ENCODE peak calls at places on chromosomes 11 and 22, in seven cellular contexts. D is sigmoid colon, U is coronary artery, S is AG09309, Y is IMR-90, W is Caco-2, Z is osteoblast. Q is an unnamed sample.

GRCh38 chr11:36478700-36479329 is 31.3 kb downstream of the TRAF6 start:
- DNase-seq in W (no peak), Y (peak; percentile 59), S (peak; percentile 17), Z (no peak), U (no peak), D (no peak), Q (peak; percentile 81)

GRCh38 chr22:20312396-20313191 is 7.3 kb downstream of the DGCR6L start:
- DNase-seq in D (peak; percentile 41), W (no peak), S (no peak), Z (peak; percentile 43), Y (no peak), U (peak; percentile 59), Q (no peak)

GRCh38 chr11:117986981-117987495 is 844 bp downstream of the IL10RA start:
- DNase-seq in D (no peak), Y (no peak), U (no peak), Z (no peak), S (no peak), W (no peak), Q (no peak)

GRCh38 chr22:35631597-35631996 is 14.5 kb upstream of the MB start:
- DNase-seq in Z (no peak), U (no peak), D (peak; percentile 65), Y (no peak), W (peak; percentile 47), S (no peak), Q (peak; percentile 54)

GRCh38 chr11:110527146-110527545 is 97.4 kb downstream of the FDX1 start:
- DNase-seq in Z (no peak), D (no peak), Y (peak; percentile 34), W (no peak), S (no peak), U (no peak), Q (peak; percentile 12)

GRCh38 chr11:122478986-122479385 is 176.5 kb upstream of the UBASH3B start:
- DNase-seq in W (no peak), S (no peak), U (no peak), Z (no peak), D (no peak), Y (no peak), Q (no peak)

GRCh38 chr22:31919730-31920129 is 24.6 kb upstream of the YWHAH start:
- DNase-seq in S (no peak), D (no peak), Y (no peak), U (no peak), W (no peak), Z (no peak), Q (no peak)

GRCh38 chr11:119907934-119908760 is 179.1 kb upstream of the NECTIN1 start:
- DNase-seq in S (no peak), Y (no peak), U (no peak), D (no peak), W (no peak), Z (no peak), Q (no peak)

GRCh38 chr11:116707250-116707649 is 65.5 kb downstream of the BUD13 start:
- DNase-seq in U (no peak), W (no peak), Z (no peak), Y (no peak), S (no peak), D (no peak), Q (no peak)

GRCh38 chr11:35116245-35116644 is 22.7 kb upstream of the CD44 start:
- DNase-seq in S (no peak), Z (peak; percentile 75), Y (no peak), W (no peak), D (no peak), U (no peak), Q (no peak)

GRCh38 chr22:32680277-32680676 is 121.2 kb upstream of the TIMP3 start:
- DNase-seq in Y (no peak), W (no peak), U (peak; percentile 29), D (no peak), Z (no peak), S (no peak), Q (no peak)

GRCh38 chr11:131688056-131688693 is 317.8 kb downstream of the NTM start:
- DNase-seq in Y (peak; percentile 41), U (peak; percentile 72), D (no peak), Z (peak; percentile 99), W (no peak), S (no peak), Q (peak; percentile 66)

GRCh38 chr11:8871283-8871775 is 39.7 kb upstream of the AKIP1 start:
- DNase-seq in S (peak; percentile 76), Y (peak; percentile 94), W (peak; percentile 69), U (peak; percentile 77), Z (peak; percentile 94), D (peak; percentile 92), Q (peak; percentile 93)

GRCh38 chr22:38298312-38299000 is 18.8 kb downstream of the CSNK1E start:
- DNase-seq in S (peak; percentile 82), U (no peak), D (no peak), W (no peak), Y (peak; percentile 88), Z (peak; percentile 99), Q (peak; percentile 100)

GRCh38 chr11:121524233-121524631 is 71.5 kb upstream of the SORL1-AS1 start:
- DNase-seq in D (no peak), U (no peak), S (no peak), Y (no peak), Z (no peak), W (no peak), Q (no peak)

GRCh38 chr11:75259711-75260110 is 19.1 kb downstream of the TPBGL start:
- DNase-seq in W (peak; percentile 29), U (no peak), D (peak; percentile 55), Y (no peak), Z (peak; percentile 67), S (no peak), Q (no peak)

GRCh38 chr11:71563401-71563800 is 2.0 kb upstream of the KRTAP5-10 start:
- DNase-seq in S (peak; percentile 32), U (no peak), D (no peak), Y (peak; percentile 62), Z (peak; percentile 93), W (peak; percentile 74), Q (peak; percentile 78)

GRCh38 chr11:134313821-134314607 is 17.8 kb upstream of the GLB1L2 start:
- DNase-seq in W (no peak), S (no peak), Z (peak; percentile 30), Y (no peak), U (no peak), D (peak; percentile 40), Q (no peak)

GRCh38 chr22:43858156-43858895 is 4.0 kb downstream of the SULT4A1 start:
- DNase-seq in S (no peak), W (peak; percentile 14), D (peak; percentile 29), Y (no peak), Z (peak; percentile 32), U (no peak), Q (no peak)

GRCh38 chr22:49087163-49087562 is 740.5 kb downstream of the BRD1 start:
- DNase-seq in D (peak; percentile 37), S (no peak), W (no peak), U (no peak), Y (no peak), Z (peak; percentile 2), Q (no peak)

GRCh38 chr22:45892681-45893461 is 84.1 kb downstream of the WNT7B start:
- DNase-seq in D (no peak), W (no peak), Z (peak; percentile 89), U (no peak), Y (no peak), S (no peak), Q (no peak)

GRCh38 chr22:50694099-50694498 is 21.5 kb downstream of the SHANK3 start:
- DNase-seq in W (no peak), D (no peak), Y (peak; percentile 25), S (no peak), Z (peak; percentile 78), U (no peak), Q (peak; percentile 54)
- TF ChIP-seq CTCF in W (no peak), D (no peak), Y (no peak), S (no peak), Z (no peak), U (no peak), Q (no peak)

GRCh38 chr11:19967796-19968195 is 192.5 kb downstream of the DBX1 start:
- DNase-seq in D (no peak), U (no peak), W (no peak), Y (no peak), Z (no peak), S (no peak), Q (no peak)

GRCh38 chr11:19966927-19967326 is 193.3 kb downstream of the DBX1 start:
- DNase-seq in U (peak; percentile 12), Y (no peak), D (no peak), Z (no peak), S (no peak), W (no peak), Q (no peak)

GRCh38 chr11:19966435-19966834 is 193.8 kb downstream of the DBX1 start:
- DNase-seq in D (no peak), W (no peak), Z (no peak), Y (no peak), S (no peak), U (no peak), Q (no peak)

GRCh38 chr11:19970944-19971343 is 189.3 kb downstream of the DBX1 start:
- DNase-seq in Z (no peak), D (no peak), W (no peak), U (no peak), Y (no peak), S (no peak), Q (no peak)

DNA sequence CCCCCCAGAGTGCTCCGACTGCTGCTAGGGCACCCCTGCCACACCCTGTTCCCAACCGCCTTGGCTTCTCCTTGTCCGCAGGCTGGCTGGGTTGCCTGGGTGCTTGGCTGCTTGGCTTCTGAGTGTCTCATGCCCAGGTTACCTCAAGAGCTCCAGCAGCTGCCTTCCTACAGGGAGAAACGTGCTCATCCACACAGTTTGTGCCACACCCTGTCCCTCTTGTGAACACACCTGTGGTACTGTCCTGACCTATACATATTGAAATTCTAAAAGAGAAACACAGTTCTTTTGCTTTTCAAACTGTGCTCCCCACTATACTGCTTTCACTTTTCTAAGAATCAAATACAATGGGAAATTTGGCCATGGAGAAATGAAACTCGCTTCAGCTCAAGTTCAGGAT is 191.4 kb downstream of the DBX1 start:
- DNase-seq in W (no peak), S (no peak), D (no peak), U (no peak), Y (no peak), Z (no peak), Q (no peak)
- H3K4me3 ChIP-seq in W (no peak overlapping the region), S (no peak overlapping the region), D (no peak overlapping the region), U (no peak overlapping the region), Y (no peak overlapping the region), Z (no peak overlapping the region), Q (no peak overlapping the region)

DNA sequence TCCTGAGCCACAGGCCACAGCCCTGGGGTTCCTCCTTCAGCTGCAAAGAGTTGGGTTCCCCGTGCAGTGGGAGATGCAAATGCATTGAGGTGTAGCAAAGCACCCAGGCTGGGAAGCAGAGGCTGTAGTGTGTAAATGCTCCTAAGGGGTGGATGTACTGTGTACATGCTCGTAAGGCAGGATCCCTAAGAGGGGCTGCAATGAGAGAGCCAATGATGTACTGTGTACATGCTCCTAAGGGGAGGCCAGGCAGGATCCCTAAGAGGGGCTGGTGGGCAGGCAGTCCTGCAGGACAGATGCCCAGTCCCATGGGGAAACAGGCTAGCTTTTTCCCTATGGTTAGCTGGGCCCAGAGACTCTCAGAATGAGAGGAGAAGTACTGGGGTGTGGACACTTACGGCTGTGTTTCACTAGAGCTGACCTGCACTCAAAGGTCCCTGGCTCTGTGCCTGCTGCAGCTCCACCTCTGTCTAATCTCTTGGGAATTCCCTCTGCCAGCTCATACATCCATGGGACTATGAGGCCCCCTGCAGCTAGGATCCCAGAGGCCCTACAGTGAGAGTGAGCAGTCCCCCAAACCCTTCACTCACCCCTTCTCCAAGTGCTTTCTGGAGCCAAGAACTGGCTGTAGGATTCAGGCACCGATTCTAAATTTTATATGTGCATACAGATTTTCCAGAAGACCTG is 261.9 kb upstream of the LUZP2 start:
- DNase-seq in U (no peak), S (no peak), Y (peak; percentile 79), Z (no peak), W (peak; percentile 36), D (no peak), Q (peak; percentile 77)
- TF ChIP-seq CTCF in U (no peak), S (no peak), Y (peak; percentile 56), Z (no peak), W (no peak), D (no peak), Q (peak; percentile 46)

GRCh38 chr22:22198751-22199150 is 45.8 kb upstream of the VPREB1 start:
- DNase-seq in Y (no peak), D (no peak), U (no peak), Z (peak; percentile 21), W (no peak), S (no peak), Q (no peak)
- H3K4me3 ChIP-seq in Y (no peak overlapping the region), D (no peak overlapping the region), U (no peak overlapping the region), Z (no peak overlapping the region), W (no peak overlapping the region), S (no peak overlapping the region), Q (no peak overlapping the region)